ENCODE peak calls at places on chromosome 7, in seven cellular contexts. N is lung, R is breast epithelium, V is uterus, S is OCI-LY7, Y is gastrocnemius medialis, G is HCT116. M is an unnamed sample.

GRCh38 chr7:36840930-36841329 is 116.6 kb upstream of the AOAH start:
- DNase-seq in N (no peak), R (no peak), V (no peak), S (no peak), Y (no peak), G (no peak), M (no peak)

GRCh38 chr7:14766747-14767146 is 135.8 kb downstream of the DGKB start:
- DNase-seq in N (no peak), R (no peak), V (no peak), S (no peak), Y (no peak), G (no peak), M (no peak)

GRCh38 chr7:137674551-137675409 is 172.0 kb downstream of the DGKI start:
- DNase-seq in N (no peak), R (no peak), V (no peak), S (no peak), Y (no peak), G (no peak), M (no peak)

GRCh38 chr7:24665564-24666294 is 91.5 kb downstream of the GSDME start:
- DNase-seq in N (no peak), R (no peak), V (peak; percentile 15), S (peak; percentile 63), Y (peak; percentile 5), G (peak; percentile 27), M (no peak)

GRCh38 chr7:54076619-54077018 is 465.6 kb upstream of the VSTM2A start:
- DNase-seq in N (no peak), R (no peak), V (no peak), S (no peak), Y (no peak), G (no peak), M (no peak)

GRCh38 chr7:152347888-152348287 is 87.9 kb downstream of the KMT2C start:
- DNase-seq in N (no peak), R (no peak), V (no peak), S (no peak), Y (no peak), G (no peak), M (no peak)

GRCh38 chr7:96928965-96929364 is 76.4 kb upstream of the DLX6 start:
- DNase-seq in N (no peak), R (no peak), V (no peak), S (no peak), Y (no peak), G (no peak), M (no peak)

GRCh38 chr7:20268832-20269231 is 51.6 kb upstream of the MACC1 start:
- DNase-seq in N (no peak), R (no peak), V (no peak), S (no peak), Y (no peak), G (no peak), M (no peak)

GRCh38 chr7:53095731-53096501 is 60.5 kb downstream of the POM121L12 start:
- DNase-seq in N (no peak), R (no peak), V (no peak), S (no peak), Y (no peak), G (no peak), M (no peak)

GRCh38 chr7:40437936-40438634 is 303.3 kb downstream of the SUGCT start:
- DNase-seq in N (no peak), R (no peak), V (no peak), S (no peak), Y (no peak), G (no peak), M (no peak)

GRCh38 chr7:149883452-149883861 is 9.7 kb downstream of the ATP6V0E2 start:
- DNase-seq in N (peak; percentile 65), R (no peak), V (peak; percentile 49), S (peak; percentile 64), Y (no peak), G (peak; percentile 37), M (no peak)

GRCh38 chr7:2018786-2019692 is 213.7 kb downstream of the MAD1L1 start:
- DNase-seq in N (no peak), R (no peak), V (no peak), S (no peak), Y (no peak), G (no peak), M (peak; percentile 69)

GRCh38 chr7:30708983-30709382 is 26.7 kb upstream of the CRHR2 start:
- DNase-seq in N (no peak), R (no peak), V (peak; percentile 38), S (no peak), Y (peak; percentile 18), G (no peak), M (peak; percentile 45)

GRCh38 chr7:11858668-11859302 is 26.8 kb upstream of the THSD7A start:
- DNase-seq in N (no peak), R (no peak), V (no peak), S (no peak), Y (no peak), G (no peak), M (no peak)

DNA sequence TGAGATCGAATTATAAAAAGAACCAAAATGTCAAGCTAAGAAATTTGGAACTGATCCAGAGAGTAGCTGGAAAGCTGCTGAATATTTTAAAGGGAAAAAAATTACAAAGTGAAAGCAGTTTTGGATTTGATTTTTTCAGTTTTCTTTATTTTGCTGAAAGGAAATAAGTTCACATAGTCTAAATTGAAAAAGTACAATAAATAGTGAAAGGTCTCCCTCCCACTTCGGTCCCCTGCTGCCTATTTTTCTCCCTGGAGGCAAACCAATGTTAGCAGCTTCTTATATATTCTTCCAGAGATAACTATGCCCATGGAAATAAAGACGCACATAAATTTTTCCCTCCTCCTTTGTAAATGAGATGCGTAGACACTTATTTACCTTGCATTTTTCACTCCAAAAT is 11.4 kb upstream of the TOMM7 start:
- DNase-seq in N (no peak), R (no peak), V (no peak), S (no peak), Y (no peak), G (no peak), M (no peak)
- H3K27ac ChIP-seq in N (no peak overlapping the region), R (no peak overlapping the region), V (no peak overlapping the region), S (no peak overlapping the region), Y (no peak overlapping the region), G (no peak overlapping the region), M (no peak overlapping the region)

GRCh38 chr7:51316262-51316665 is 345 bp downstream of the COBL start:
- DNase-seq in N (peak; percentile 54), R (peak; percentile 45), V (no peak), S (no peak), Y (peak; percentile 58), G (no peak), M (no peak)
- H3K4me1 ChIP-seq in N (no peaks in the 10 kb centered on the region), R (no peaks in the 10 kb centered on the region), V (no peaks in the 10 kb centered on the region), S (no peaks in the 10 kb centered on the region), Y (peaks cover 18% of the 10 kb centered on the region), G (peaks cover 30% of the 10 kb centered on the region), M (no peaks in the 10 kb centered on the region)

GRCh38 chr7:133135451-133135850 is 53.6 kb upstream of the CHCHD3 start:
- DNase-seq in N (no peak), R (no peak), V (no peak), S (no peak), Y (no peak), G (no peak), M (no peak)

GRCh38 chr7:133130166-133130565 is 48.3 kb upstream of the CHCHD3 start:
- DNase-seq in N (no peak), R (no peak), V (no peak), S (no peak), Y (no peak), G (no peak), M (no peak)

GRCh38 chr7:133139350-133139749 is 57.5 kb upstream of the CHCHD3 start:
- DNase-seq in N (no peak), R (no peak), V (no peak), S (peak; percentile 1), Y (no peak), G (peak; percentile 10), M (no peak)

DNA sequence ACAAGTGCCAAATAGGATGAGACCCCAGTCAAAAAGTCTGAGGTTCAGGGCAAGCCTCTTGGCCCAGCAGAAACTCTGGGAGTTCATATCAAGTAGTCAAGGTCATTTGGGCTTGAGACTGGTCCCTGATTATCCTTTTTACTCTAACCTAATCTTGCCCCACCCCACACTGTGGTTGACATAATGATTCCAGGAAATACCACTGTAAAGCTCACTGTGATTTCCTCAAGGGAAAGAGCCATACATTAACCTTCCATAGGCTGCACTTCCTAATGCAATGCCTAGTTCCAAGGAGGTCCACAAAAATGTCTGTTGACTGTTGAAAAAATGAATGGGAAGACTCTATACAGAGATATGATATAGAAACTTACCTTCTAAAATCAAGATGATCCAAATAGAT is 52.9 kb upstream of the CHCHD3 start:
- DNase-seq in N (no peak), R (no peak), V (no peak), S (no peak), Y (no peak), G (no peak), M (no peak)
- H3K4me3 ChIP-seq in N (no peak overlapping the region), R (no peak overlapping the region), V (no peak overlapping the region), S (no peak overlapping the region), Y (no peak overlapping the region), G (no peak overlapping the region), M (no peak overlapping the region)

DNA sequence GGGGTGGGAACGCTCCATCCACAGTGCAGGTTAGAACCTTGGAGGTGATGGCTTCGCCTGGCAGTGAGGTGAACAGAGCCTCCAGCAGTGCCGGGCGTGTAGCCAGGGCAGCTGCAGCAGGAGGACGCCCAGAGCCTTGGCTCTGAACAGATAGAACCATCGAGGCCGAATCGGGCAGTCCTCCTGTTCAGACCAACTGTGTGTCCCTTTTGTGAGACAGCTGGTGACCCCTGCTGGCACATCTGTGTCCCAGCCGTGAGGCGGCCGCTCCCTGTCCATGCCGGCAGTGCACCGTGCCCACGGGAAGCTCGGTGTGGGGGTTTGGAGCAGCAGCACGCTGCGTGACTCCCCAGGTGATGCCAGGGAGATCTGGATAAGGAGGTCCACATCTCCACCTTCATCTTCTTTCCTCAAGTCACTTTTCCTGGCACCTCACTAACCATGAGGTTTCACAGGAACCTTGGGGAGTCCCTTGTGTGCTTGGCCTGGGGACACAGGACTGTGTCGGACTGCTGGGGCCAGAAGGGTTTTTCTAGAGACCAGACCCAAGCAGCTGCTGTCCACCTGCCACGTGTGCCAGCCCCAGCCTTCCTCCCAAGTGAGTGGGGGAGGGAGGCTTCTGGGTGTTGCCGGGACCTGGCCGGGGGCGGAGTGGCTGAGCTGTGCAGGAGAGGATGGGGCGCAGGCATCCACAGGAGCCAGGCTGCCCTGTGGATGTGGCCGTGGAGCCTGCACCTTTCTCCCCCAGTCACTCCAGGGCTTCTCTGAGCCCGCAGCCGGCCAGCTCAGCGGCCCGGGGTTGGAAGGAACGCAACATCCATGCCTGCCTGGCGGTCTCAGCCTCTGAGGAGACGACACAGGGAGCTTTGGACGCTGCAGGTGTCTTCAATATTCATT is 69.4 kb downstream of the DNAJB6 start:
- DNase-seq in N (no peak), R (no peak), V (no peak), S (no peak), Y (peak; percentile 76), G (no peak), M (peak; percentile 71)
- H3K27ac ChIP-seq in N (peak overlapping the region; percentile 63), R (no peak overlapping the region), V (peak overlapping the region; percentile 65), S (no peak overlapping the region), Y (peak overlapping the region; percentile 64), G (no peak overlapping the region), M (peak overlapping the region; percentile 47)

M was measured in heart left ventricle.